ENCODE peak calls at places on chromosomes 16 and 17, in five cellular contexts. One of them, this sample, is unnamed.

GRCh38 chr17:33277436-33278100 is 15.5 kb downstream of the ASIC2 start:
- DNase-seq in breast epithelium: peak
- DNase-seq in K562: no peak
- DNase-seq in body of pancreas: no peak
- DNase-seq in iPS DF 6.9: no peak
- DNase-seq in this sample: no peak

GRCh38 chr16:14284930-14285541 is 213.9 kb downstream of the MRTFB start:
- DNase-seq in body of pancreas: no peak
- DNase-seq in K562: no peak
- DNase-seq in iPS DF 6.9: no peak
- DNase-seq in breast epithelium: peak
- DNase-seq in this sample: no peak

GRCh38 chr16:56279914-56280313 is 88.6 kb downstream of the GNAO1 start:
- DNase-seq in iPS DF 6.9: no peak
- DNase-seq in breast epithelium: no peak
- DNase-seq in body of pancreas: no peak
- DNase-seq in K562: no peak
- DNase-seq in this sample: no peak

GRCh38 chr16:74667215-74667765 is 613 bp upstream of the RFWD3 start:
- DNase-seq in breast epithelium: peak
- DNase-seq in iPS DF 6.9: no peak
- DNase-seq in body of pancreas: peak
- DNase-seq in K562: peak
- DNase-seq in this sample: no peak

GRCh38 chr17:31733326-31733725 is 125.7 kb downstream of the COPRS start:
- DNase-seq in body of pancreas: no peak
- DNase-seq in K562: no peak
- DNase-seq in iPS DF 6.9: peak
- DNase-seq in breast epithelium: no peak
- DNase-seq in this sample: no peak

GRCh38 chr16:27526169-27526568 is 23.5 kb downstream of the GTF3C1 start:
- DNase-seq in iPS DF 6.9: no peak
- DNase-seq in K562: peak
- DNase-seq in body of pancreas: peak
- DNase-seq in breast epithelium: no peak
- DNase-seq in this sample: no peak

GRCh38 chr17:72370819-72371218 is 250.0 kb downstream of the SOX9 start:
- DNase-seq in body of pancreas: no peak
- DNase-seq in iPS DF 6.9: no peak
- DNase-seq in breast epithelium: no peak
- DNase-seq in K562: peak
- DNase-seq in this sample: no peak

GRCh38 chr17:50268632-50269287 is 5.5 kb upstream of the TMEM92 start:
- DNase-seq in iPS DF 6.9: no peak
- DNase-seq in body of pancreas: no peak
- DNase-seq in breast epithelium: no peak
- DNase-seq in K562: no peak
- DNase-seq in this sample: no peak

GRCh38 chr17:76539631-76540271 is at the start of gene PRCD:
- DNase-seq in iPS DF 6.9: no peak
- DNase-seq in breast epithelium: no peak
- DNase-seq in body of pancreas: no peak
- DNase-seq in K562: no peak
- DNase-seq in this sample: no peak

GRCh38 chr17:76537578-76538280 is at the start of gene CYGB:
- DNase-seq in iPS DF 6.9: no peak
- DNase-seq in K562: no peak
- DNase-seq in body of pancreas: no peak
- DNase-seq in breast epithelium: no peak
- DNase-seq in this sample: no peak

GRCh38 chr17:76538941-76539340 is 903 bp upstream of the PRCD start:
- DNase-seq in iPS DF 6.9: no peak
- DNase-seq in body of pancreas: no peak
- DNase-seq in breast epithelium: no peak
- DNase-seq in K562: no peak
- DNase-seq in this sample: no peak

GRCh38 chr17:76537288-76537577 is 276 bp downstream of the CYGB start:
- DNase-seq in body of pancreas: no peak
- DNase-seq in K562: no peak
- DNase-seq in breast epithelium: no peak
- DNase-seq in iPS DF 6.9: no peak
- DNase-seq in this sample: no peak

DNA sequence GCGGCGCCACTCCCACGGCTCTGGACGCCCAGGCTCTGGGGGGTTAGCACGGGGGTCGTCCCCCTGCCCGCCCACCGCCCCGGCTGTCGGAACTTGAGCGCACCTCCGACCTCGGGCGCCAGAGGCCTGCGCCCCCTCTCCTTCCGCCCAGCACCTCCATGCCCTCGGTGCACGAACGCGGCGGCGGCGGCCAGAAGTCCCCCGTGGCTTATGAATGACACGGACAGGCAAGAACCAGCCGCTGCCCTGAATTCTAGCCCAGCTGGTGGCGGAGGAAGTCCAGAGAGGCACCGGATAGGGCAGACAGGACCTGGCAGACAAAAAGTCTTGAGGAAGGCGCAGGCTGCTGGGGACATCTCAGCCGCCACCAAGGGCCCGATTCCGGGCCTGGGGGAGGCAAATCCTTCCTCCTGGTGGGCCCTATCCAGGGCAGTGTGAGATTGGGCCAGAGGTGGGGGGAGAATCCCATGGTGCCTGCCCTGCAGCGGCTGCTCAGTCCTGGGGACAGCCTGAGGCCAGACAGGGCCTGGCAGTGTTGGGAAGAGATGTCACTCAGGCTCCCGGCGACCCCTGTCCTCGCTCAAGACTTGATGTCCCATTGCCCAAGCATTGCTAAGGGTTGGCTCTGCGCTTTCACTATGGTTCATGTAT is 897 bp upstream of the CYGB start:
- DNase-seq in breast epithelium: no peak
- DNase-seq in body of pancreas: no peak
- DNase-seq in K562: no peak
- DNase-seq in iPS DF 6.9: no peak
- DNase-seq in this sample: no peak
- H3K27ac ChIP-seq in breast epithelium: peak
- H3K27ac ChIP-seq in body of pancreas: no peak
- H3K27ac ChIP-seq in K562: no peak
- H3K27ac ChIP-seq in iPS DF 6.9: no peak
- H3K27ac ChIP-seq in this sample: no peak

DNA sequence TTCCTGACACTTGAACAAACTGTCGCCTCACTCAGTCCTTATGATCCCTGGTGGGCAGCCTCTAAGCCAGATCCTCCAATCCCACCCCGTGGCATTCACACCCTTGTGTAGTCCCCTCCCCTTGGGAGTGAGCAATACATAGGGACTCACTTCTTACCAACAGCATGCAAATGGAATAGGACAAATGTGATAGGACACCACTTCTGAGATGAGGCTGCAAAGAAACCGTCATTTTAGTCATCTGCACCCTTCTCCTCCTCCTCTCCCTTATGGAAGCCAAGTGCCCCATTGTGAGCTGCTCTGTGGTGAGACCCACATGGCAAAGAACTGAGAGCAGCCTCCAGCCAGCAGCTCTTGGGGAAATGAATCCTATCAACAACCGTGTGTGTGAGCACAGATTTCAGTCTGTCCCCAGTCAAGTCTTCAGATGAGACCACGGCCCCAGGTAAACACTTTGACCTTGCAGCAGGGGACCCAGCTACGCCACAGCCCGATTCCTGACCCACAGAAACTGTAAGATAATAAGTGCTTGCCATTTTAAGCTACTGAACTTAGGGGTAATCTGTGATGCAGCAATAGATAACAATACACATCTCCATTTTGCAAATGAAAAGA is 46.9 kb downstream of the ZFHX3 start:
- DNase-seq in K562: no peak
- DNase-seq in body of pancreas: peak
- DNase-seq in iPS DF 6.9: no peak
- DNase-seq in breast epithelium: no peak
- DNase-seq in this sample: no peak
- H3K27ac ChIP-seq in K562: no peak
- H3K27ac ChIP-seq in body of pancreas: peak
- H3K27ac ChIP-seq in iPS DF 6.9: no peak
- H3K27ac ChIP-seq in breast epithelium: peak
- H3K27ac ChIP-seq in this sample: peak

DNA sequence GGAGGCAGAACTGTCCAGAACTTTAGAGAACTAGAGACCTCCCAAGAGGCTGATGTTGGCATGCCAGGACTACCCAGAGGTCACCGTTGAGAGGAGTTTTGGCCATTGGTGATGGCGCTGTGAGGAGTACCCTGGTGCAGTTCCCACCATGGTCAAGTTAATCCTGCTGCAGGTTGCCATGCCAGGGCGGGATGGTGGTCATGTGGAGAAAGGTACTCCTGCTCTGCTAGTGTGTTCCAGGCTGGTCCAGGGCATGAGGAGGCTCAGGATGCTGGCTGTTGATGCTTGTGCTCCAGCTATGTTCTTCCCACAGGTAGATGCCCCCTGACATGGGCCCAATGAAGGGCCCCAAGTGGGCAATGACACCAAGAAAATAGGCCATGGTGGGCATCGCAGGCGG is 4.1 kb upstream of the PHF12 start:
- DNase-seq in breast epithelium: no peak
- DNase-seq in body of pancreas: no peak
- DNase-seq in K562: no peak
- DNase-seq in iPS DF 6.9: no peak
- DNase-seq in this sample: no peak
- H3K27ac ChIP-seq in breast epithelium: no peak
- H3K27ac ChIP-seq in body of pancreas: no peak
- H3K27ac ChIP-seq in K562: no peak
- H3K27ac ChIP-seq in iPS DF 6.9: no peak
- H3K27ac ChIP-seq in this sample: no peak

GRCh38 chr17:79214940-79215604 is 140.4 kb downstream of the ENGASE start:
- DNase-seq in K562: no peak
- DNase-seq in body of pancreas: no peak
- DNase-seq in iPS DF 6.9: no peak
- DNase-seq in breast epithelium: no peak
- DNase-seq in this sample: no peak

GRCh38 chr17:79214459-79214858 is 139.8 kb downstream of the ENGASE start:
- DNase-seq in iPS DF 6.9: no peak
- DNase-seq in body of pancreas: no peak
- DNase-seq in K562: no peak
- DNase-seq in breast epithelium: no peak
- DNase-seq in this sample: no peak

GRCh38 chr17:79211061-79211770 is 136.6 kb downstream of the ENGASE start:
- DNase-seq in iPS DF 6.9: no peak
- DNase-seq in K562: no peak
- DNase-seq in body of pancreas: no peak
- DNase-seq in breast epithelium: no peak
- DNase-seq in this sample: no peak

GRCh38 chr17:79213305-79213704 is 138.7 kb downstream of the ENGASE start:
- DNase-seq in body of pancreas: no peak
- DNase-seq in breast epithelium: no peak
- DNase-seq in K562: no peak
- DNase-seq in iPS DF 6.9: no peak
- DNase-seq in this sample: no peak

DNA sequence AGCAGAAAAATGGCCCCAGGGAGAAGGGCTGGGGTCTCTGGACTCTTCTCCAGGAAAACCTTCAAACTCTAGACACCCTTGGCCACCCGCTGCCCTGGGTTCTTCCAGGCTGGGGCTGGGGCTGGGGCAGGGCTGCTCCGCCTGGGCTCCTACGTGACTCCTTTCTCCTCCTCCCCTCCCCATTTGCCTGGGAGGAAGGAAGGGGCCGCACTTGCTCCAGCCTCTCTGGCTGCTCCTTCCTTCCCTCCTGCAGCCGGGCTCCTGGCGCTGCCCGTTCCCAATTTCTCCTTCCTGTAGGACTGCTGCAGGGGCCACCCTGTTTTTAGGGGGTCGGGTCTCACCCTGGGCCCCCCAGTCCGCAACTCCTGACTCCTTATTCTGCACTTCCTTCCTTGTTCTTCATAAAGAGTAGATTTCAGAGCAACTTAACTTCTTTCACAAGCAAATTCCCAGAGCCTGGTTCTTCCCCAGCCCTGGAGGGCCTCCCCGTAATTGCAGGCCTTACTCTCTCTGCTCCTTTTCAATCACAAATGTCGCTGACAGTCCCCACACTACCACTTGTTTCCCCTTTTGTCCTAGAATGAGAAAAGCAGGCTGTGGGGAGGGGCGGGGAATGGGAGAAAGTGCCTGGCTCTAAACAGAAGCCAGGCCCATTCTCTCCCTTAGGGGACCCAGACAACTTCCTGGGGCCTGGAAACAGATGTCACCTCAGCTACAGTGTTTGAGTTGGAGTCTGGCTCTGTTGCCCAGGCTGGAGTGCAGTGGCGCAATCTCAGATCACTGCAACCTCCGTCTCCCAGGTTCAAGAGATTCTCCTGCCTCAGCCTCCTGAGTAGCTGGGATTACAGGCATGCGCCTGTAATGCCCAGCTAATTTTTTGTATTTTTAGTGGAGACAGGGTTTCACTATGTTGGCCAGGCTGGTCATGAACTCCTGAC is 137.8 kb downstream of the ENGASE start:
- DNase-seq in body of pancreas: no peak
- DNase-seq in K562: no peak
- DNase-seq in iPS DF 6.9: no peak
- DNase-seq in breast epithelium: no peak
- DNase-seq in this sample: no peak
- H3K27ac ChIP-seq in body of pancreas: no peak
- H3K27ac ChIP-seq in K562: no peak
- H3K27ac ChIP-seq in iPS DF 6.9: no peak
- H3K27ac ChIP-seq in breast epithelium: no peak
- H3K27ac ChIP-seq in this sample: no peak